ENCODE peak calls at places on chromosomes 16 and 17, in five cellular contexts. One of them, this sample, is unnamed.

GRCh38 chr16:75387951-75388350 is 45.4 kb downstream of the CFDP1 start:
- DNase-seq in SJSA1: no peak
- DNase-seq in SK-N-SH: no peak
- DNase-seq in mucosa of descending colon: no peak
- DNase-seq in right atrium auricular region: no peak
- DNase-seq in this sample: no peak

GRCh38 chr16:75555707-75556512 is at the start of gene TMEM231:
- DNase-seq in SJSA1: peak; percentile 94
- DNase-seq in SK-N-SH: peak; percentile 95
- DNase-seq in mucosa of descending colon: peak; percentile 99
- DNase-seq in right atrium auricular region: peak; percentile 98
- DNase-seq in this sample: peak; percentile 75

GRCh38 chr16:67542464-67542863 is 13.8 kb downstream of the RIPOR1 start:
- DNase-seq in SJSA1: peak; percentile 87
- DNase-seq in SK-N-SH: peak; percentile 85
- DNase-seq in mucosa of descending colon: peak; percentile 53
- DNase-seq in right atrium auricular region: no peak
- DNase-seq in this sample: no peak

GRCh38 chr16:89922884-89923639 is at the start of gene TUBB3:
- DNase-seq in SJSA1: peak; percentile 81
- DNase-seq in SK-N-SH: peak; percentile 97
- DNase-seq in mucosa of descending colon: peak; percentile 69
- DNase-seq in right atrium auricular region: no peak
- DNase-seq in this sample: no peak

GRCh38 chr17:73770115-73770848 is 126.0 kb upstream of the SDK2 start:
- DNase-seq in SJSA1: no peak
- DNase-seq in SK-N-SH: peak; percentile 88
- DNase-seq in mucosa of descending colon: peak; percentile 67
- DNase-seq in right atrium auricular region: peak; percentile 91
- DNase-seq in this sample: peak; percentile 50

GRCh38 chr17:1031711-1032110 is 34.8 kb downstream of the TIMM22 start:
- DNase-seq in SJSA1: no peak
- DNase-seq in SK-N-SH: peak; percentile 86
- DNase-seq in mucosa of descending colon: peak; percentile 27
- DNase-seq in right atrium auricular region: no peak
- DNase-seq in this sample: no peak

GRCh38 chr17:58308985-58309917 is 19.3 kb downstream of the TSPOAP1 start:
- DNase-seq in SJSA1: no peak
- DNase-seq in SK-N-SH: peak; percentile 31
- DNase-seq in mucosa of descending colon: no peak
- DNase-seq in right atrium auricular region: no peak
- DNase-seq in this sample: no peak

GRCh38 chr16:56371383-56371937 is 53.9 kb downstream of the AMFR start:
- DNase-seq in SJSA1: no peak
- DNase-seq in SK-N-SH: no peak
- DNase-seq in mucosa of descending colon: no peak
- DNase-seq in right atrium auricular region: no peak
- DNase-seq in this sample: no peak

GRCh38 chr16:47927330-47927729 is 228.5 kb downstream of the ABCC12 start:
- DNase-seq in SJSA1: no peak
- DNase-seq in SK-N-SH: no peak
- DNase-seq in mucosa of descending colon: no peak
- DNase-seq in right atrium auricular region: no peak
- DNase-seq in this sample: no peak

GRCh38 chr16:2039286-2040030 is 8.2 kb downstream of the NTHL1 start:
- DNase-seq in SJSA1: peak; percentile 95
- DNase-seq in SK-N-SH: peak; percentile 83
- DNase-seq in mucosa of descending colon: peak; percentile 80
- DNase-seq in right atrium auricular region: peak; percentile 90
- DNase-seq in this sample: no peak

GRCh38 chr17:35235917-35236316 is 7.0 kb upstream of the SLFN5 start:
- DNase-seq in SJSA1: no peak
- DNase-seq in SK-N-SH: no peak
- DNase-seq in mucosa of descending colon: no peak
- DNase-seq in right atrium auricular region: no peak
- DNase-seq in this sample: no peak

GRCh38 chr16:3171181-3171854 is 16.7 kb upstream of the OR1F1 start:
- DNase-seq in SJSA1: no peak
- DNase-seq in SK-N-SH: peak; percentile 50
- DNase-seq in mucosa of descending colon: no peak
- DNase-seq in right atrium auricular region: no peak
- DNase-seq in this sample: no peak

GRCh38 chr17:82737981-82738877 is 2.8 kb downstream of the FN3K start:
- DNase-seq in SJSA1: no peak
- DNase-seq in SK-N-SH: no peak
- DNase-seq in mucosa of descending colon: no peak
- DNase-seq in right atrium auricular region: peak; percentile 82
- DNase-seq in this sample: no peak

GRCh38 chr17:68821860-68822693 is 133.1 kb downstream of the ABCA8 start:
- DNase-seq in SJSA1: peak; percentile 65
- DNase-seq in SK-N-SH: peak; percentile 10
- DNase-seq in mucosa of descending colon: no peak
- DNase-seq in right atrium auricular region: no peak
- DNase-seq in this sample: peak; percentile 92

GRCh38 chr16:82848013-82848412 is 221.2 kb downstream of the CDH13 start:
- DNase-seq in SJSA1: no peak
- DNase-seq in SK-N-SH: no peak
- DNase-seq in mucosa of descending colon: no peak
- DNase-seq in right atrium auricular region: no peak
- DNase-seq in this sample: no peak

GRCh38 chr17:39952665-39953470 is 9.9 kb upstream of the GSDMA start:
- DNase-seq in SJSA1: peak; percentile 98
- DNase-seq in SK-N-SH: peak; percentile 98
- DNase-seq in mucosa of descending colon: peak; percentile 99
- DNase-seq in right atrium auricular region: peak; percentile 96
- DNase-seq in this sample: peak; percentile 82

GRCh38 chr17:40176409-40177110 is 710 bp upstream of the RAPGEFL1 start:
- DNase-seq in SJSA1: no peak
- DNase-seq in SK-N-SH: no peak
- DNase-seq in mucosa of descending colon: peak; percentile 91
- DNase-seq in right atrium auricular region: no peak
- DNase-seq in this sample: no peak

GRCh38 chr17:1229891-1230571 is 40.2 kb upstream of the BHLHA9 start:
- DNase-seq in SJSA1: no peak
- DNase-seq in SK-N-SH: no peak
- DNase-seq in mucosa of descending colon: no peak
- DNase-seq in right atrium auricular region: no peak
- DNase-seq in this sample: no peak

GRCh38 chr16:75087040-75087979 is 29.3 kb downstream of the LDHD start:
- DNase-seq in SJSA1: no peak
- DNase-seq in SK-N-SH: peak; percentile 36
- DNase-seq in mucosa of descending colon: peak; percentile 59
- DNase-seq in right atrium auricular region: peak; percentile 64
- DNase-seq in this sample: peak; percentile 65

GRCh38 chr16:1169285-1170075 is 16.6 kb downstream of the CACNA1H start:
- DNase-seq in SJSA1: no peak
- DNase-seq in SK-N-SH: no peak
- DNase-seq in mucosa of descending colon: no peak
- DNase-seq in right atrium auricular region: no peak
- DNase-seq in this sample: no peak

GRCh38 chr17:39563476-39563875 is 44.2 kb downstream of the NEUROD2 start:
- DNase-seq in SJSA1: no peak
- DNase-seq in SK-N-SH: peak; percentile 55
- DNase-seq in mucosa of descending colon: no peak
- DNase-seq in right atrium auricular region: no peak
- DNase-seq in this sample: no peak

GRCh38 chr17:50986989-50987660 is 121.0 kb upstream of the TOB1 start:
- DNase-seq in SJSA1: no peak
- DNase-seq in SK-N-SH: no peak
- DNase-seq in mucosa of descending colon: no peak
- DNase-seq in right atrium auricular region: no peak
- DNase-seq in this sample: peak; percentile 14

GRCh38 chr17:75516619-75517276 is 420 bp downstream of the TSEN54 start:
- DNase-seq in SJSA1: no peak
- DNase-seq in SK-N-SH: no peak
- DNase-seq in mucosa of descending colon: peak; percentile 59
- DNase-seq in right atrium auricular region: no peak
- DNase-seq in this sample: no peak

GRCh38 chr16:3890091-3890490 is 9.6 kb upstream of the CREBBP start:
- DNase-seq in SJSA1: no peak
- DNase-seq in SK-N-SH: no peak
- DNase-seq in mucosa of descending colon: no peak
- DNase-seq in right atrium auricular region: no peak
- DNase-seq in this sample: no peak

GRCh38 chr17:74408830-74409229 is 23.1 kb upstream of the GPRC5C start:
- DNase-seq in SJSA1: peak; percentile 90
- DNase-seq in SK-N-SH: no peak
- DNase-seq in mucosa of descending colon: no peak
- DNase-seq in right atrium auricular region: no peak
- DNase-seq in this sample: no peak

GRCh38 chr16:55912022-55912421 is 36.8 kb upstream of the CES5A start:
- DNase-seq in SJSA1: no peak
- DNase-seq in SK-N-SH: peak; percentile 7
- DNase-seq in mucosa of descending colon: no peak
- DNase-seq in right atrium auricular region: peak; percentile 67
- DNase-seq in this sample: no peak

GRCh38 chr16:14641206-14641605 is 8.5 kb downstream of the BFAR start:
- DNase-seq in SJSA1: no peak
- DNase-seq in SK-N-SH: no peak
- DNase-seq in mucosa of descending colon: no peak
- DNase-seq in right atrium auricular region: no peak
- DNase-seq in this sample: no peak

GRCh38 chr17:40883960-40884359 is 1.1 kb downstream of the KRT20 start:
- DNase-seq in SJSA1: no peak
- DNase-seq in SK-N-SH: no peak
- DNase-seq in mucosa of descending colon: no peak
- DNase-seq in right atrium auricular region: no peak
- DNase-seq in this sample: no peak

GRCh38 chr16:69542974-69543373 is 22.8 kb upstream of the NFAT5 start:
- DNase-seq in SJSA1: no peak
- DNase-seq in SK-N-SH: no peak
- DNase-seq in mucosa of descending colon: no peak
- DNase-seq in right atrium auricular region: no peak
- DNase-seq in this sample: no peak

GRCh38 chr17:79843475-79843916 is 4.3 kb upstream of the CBX4 start:
- DNase-seq in SJSA1: no peak
- DNase-seq in SK-N-SH: no peak
- DNase-seq in mucosa of descending colon: peak; percentile 51
- DNase-seq in right atrium auricular region: no peak
- DNase-seq in this sample: no peak

GRCh38 chr17:6110088-6110487 is 39.9 kb downstream of the WSCD1 start:
- DNase-seq in SJSA1: no peak
- DNase-seq in SK-N-SH: no peak
- DNase-seq in mucosa of descending colon: peak; percentile 44
- DNase-seq in right atrium auricular region: no peak
- DNase-seq in this sample: no peak

DNA sequence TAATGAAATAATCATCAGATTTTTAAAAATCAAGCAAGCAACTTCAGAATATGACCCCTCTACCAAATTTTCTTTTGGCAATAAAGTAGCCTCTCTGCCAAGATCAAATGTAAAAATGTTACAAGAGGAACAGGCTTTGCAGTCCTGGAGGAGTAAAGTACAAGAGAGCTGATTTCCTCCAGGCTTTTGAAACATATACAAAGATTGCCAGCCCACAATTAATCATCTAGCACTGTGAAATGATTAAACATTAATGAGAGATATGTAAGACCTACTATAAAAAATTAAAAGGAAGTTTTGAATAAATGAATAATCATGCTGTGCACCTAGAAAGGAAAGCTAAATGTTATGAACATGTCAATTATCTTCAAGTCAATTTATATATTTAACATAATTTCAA is 26.3 kb downstream of the TXNDC11 start:
- DNase-seq in SJSA1: no peak
- DNase-seq in SK-N-SH: no peak
- DNase-seq in mucosa of descending colon: no peak
- DNase-seq in right atrium auricular region: no peak
- DNase-seq in this sample: no peak
- H3K4me3 ChIP-seq in SJSA1: no peak overlapping the region
- H3K4me3 ChIP-seq in SK-N-SH: no peak overlapping the region
- H3K4me3 ChIP-seq in mucosa of descending colon: no peak overlapping the region
- H3K4me3 ChIP-seq in right atrium auricular region: no peak overlapping the region
- H3K4me3 ChIP-seq in this sample: no peak overlapping the region

GRCh38 chr17:2580641-2581040 is 12.8 kb upstream of the PAFAH1B1 start:
- DNase-seq in SJSA1: no peak
- DNase-seq in SK-N-SH: no peak
- DNase-seq in mucosa of descending colon: no peak
- DNase-seq in right atrium auricular region: no peak
- DNase-seq in this sample: no peak

GRCh38 chr17:2582493-2582892 is 11.0 kb upstream of the PAFAH1B1 start:
- DNase-seq in SJSA1: no peak
- DNase-seq in SK-N-SH: no peak
- DNase-seq in mucosa of descending colon: no peak
- DNase-seq in right atrium auricular region: no peak
- DNase-seq in this sample: no peak

GRCh38 chr17:2580156-2580555 is 13.3 kb upstream of the PAFAH1B1 start:
- DNase-seq in SJSA1: no peak
- DNase-seq in SK-N-SH: no peak
- DNase-seq in mucosa of descending colon: no peak
- DNase-seq in right atrium auricular region: no peak
- DNase-seq in this sample: no peak
- H3K4me3 ChIP-seq in SJSA1: no peak overlapping the region
- H3K4me3 ChIP-seq in SK-N-SH: no peak overlapping the region
- H3K4me3 ChIP-seq in mucosa of descending colon: no peak overlapping the region
- H3K4me3 ChIP-seq in right atrium auricular region: no peak overlapping the region
- H3K4me3 ChIP-seq in this sample: no peak overlapping the region

GRCh38 chr17:81328925-81329278 is 33.8 kb upstream of the SLC38A10 start:
- DNase-seq in SJSA1: no peak
- DNase-seq in SK-N-SH: peak; percentile 72
- DNase-seq in mucosa of descending colon: no peak
- DNase-seq in right atrium auricular region: no peak
- DNase-seq in this sample: no peak

GRCh38 chr17:81329927-81330883 is 35.1 kb upstream of the SLC38A10 start:
- DNase-seq in SJSA1: no peak
- DNase-seq in SK-N-SH: no peak
- DNase-seq in mucosa of descending colon: no peak
- DNase-seq in right atrium auricular region: no peak
- DNase-seq in this sample: no peak

GRCh38 chr17:81329279-81329926 is 34.3 kb upstream of the SLC38A10 start:
- DNase-seq in SJSA1: peak; percentile 95
- DNase-seq in SK-N-SH: peak; percentile 91
- DNase-seq in mucosa of descending colon: peak; percentile 86
- DNase-seq in right atrium auricular region: peak; percentile 94
- DNase-seq in this sample: peak; percentile 80

GRCh38 chr17:81330884-81331245 is 35.8 kb upstream of the SLC38A10 start:
- DNase-seq in SJSA1: no peak
- DNase-seq in SK-N-SH: no peak
- DNase-seq in mucosa of descending colon: no peak
- DNase-seq in right atrium auricular region: no peak
- DNase-seq in this sample: no peak

GRCh38 chr17:81328489-81328888 is 33.4 kb upstream of the SLC38A10 start:
- DNase-seq in SJSA1: no peak
- DNase-seq in SK-N-SH: no peak
- DNase-seq in mucosa of descending colon: no peak
- DNase-seq in right atrium auricular region: no peak
- DNase-seq in this sample: no peak
- H3K4me3 ChIP-seq in SJSA1: no peak overlapping the region
- H3K4me3 ChIP-seq in SK-N-SH: no peak overlapping the region
- H3K4me3 ChIP-seq in mucosa of descending colon: no peak overlapping the region
- H3K4me3 ChIP-seq in right atrium auricular region: no peak overlapping the region
- H3K4me3 ChIP-seq in this sample: no peak overlapping the region

GRCh38 chr17:78384479-78385175 is 6.2 kb downstream of the PGS1 start:
- DNase-seq in SJSA1: no peak
- DNase-seq in SK-N-SH: no peak
- DNase-seq in mucosa of descending colon: no peak
- DNase-seq in right atrium auricular region: no peak
- DNase-seq in this sample: no peak
- H3K4me3 ChIP-seq in SJSA1: no peak overlapping the region
- H3K4me3 ChIP-seq in SK-N-SH: no peak overlapping the region
- H3K4me3 ChIP-seq in mucosa of descending colon: no peak overlapping the region
- H3K4me3 ChIP-seq in right atrium auricular region: no peak overlapping the region
- H3K4me3 ChIP-seq in this sample: no peak overlapping the region